ENCODE peak calls at places on chromosomes 6 and 20, in five cellular contexts. One of them, this sample, is unnamed.

GRCh38 chr20:4230651-4231050 is 215.3 kb upstream of the RNF24 start:
- DNase-seq in lower lobe of right lung: no peak
- DNase-seq in neural progenitor cell: peak; percentile 57
- DNase-seq in neuronal stem cell: no peak
- DNase-seq in GM23338: no peak
- DNase-seq in this sample: no peak

GRCh38 chr20:63873477-63873971 is 8.5 kb downstream of the TPD52L2 start:
- DNase-seq in lower lobe of right lung: peak; percentile 69
- DNase-seq in GM23338: no peak
- DNase-seq in neuronal stem cell: no peak
- DNase-seq in neural progenitor cell: no peak
- DNase-seq in this sample: peak; percentile 40

GRCh38 chr6:112936476-112936875 is 589.3 kb downstream of the RFPL4B start:
- DNase-seq in GM23338: no peak
- DNase-seq in lower lobe of right lung: no peak
- DNase-seq in neural progenitor cell: no peak
- DNase-seq in neuronal stem cell: no peak
- DNase-seq in this sample: peak; percentile 76

GRCh38 chr6:21022343-21023107 is 488.3 kb downstream of the CDKAL1 start:
- DNase-seq in neuronal stem cell: peak; percentile 24
- DNase-seq in lower lobe of right lung: no peak
- DNase-seq in neural progenitor cell: peak; percentile 60
- DNase-seq in GM23338: peak; percentile 43
- DNase-seq in this sample: peak; percentile 32

GRCh38 chr6:137092018-137092417 is 47.3 kb upstream of the IL20RA start:
- DNase-seq in lower lobe of right lung: no peak
- DNase-seq in neural progenitor cell: no peak
- DNase-seq in GM23338: no peak
- DNase-seq in neuronal stem cell: no peak
- DNase-seq in this sample: no peak

GRCh38 chr6:26311012-26311384 is 54.0 kb upstream of the BTN3A2 start:
- DNase-seq in neuronal stem cell: no peak
- DNase-seq in neural progenitor cell: peak; percentile 45
- DNase-seq in lower lobe of right lung: no peak
- DNase-seq in GM23338: peak; percentile 61
- DNase-seq in this sample: no peak

GRCh38 chr6:81683928-81684327 is 68.6 kb downstream of the TENT5A start:
- DNase-seq in neural progenitor cell: no peak
- DNase-seq in lower lobe of right lung: no peak
- DNase-seq in GM23338: no peak
- DNase-seq in neuronal stem cell: no peak
- DNase-seq in this sample: peak; percentile 11

GRCh38 chr6:31493875-31494694 is 3.9 kb upstream of the MICB start:
- DNase-seq in neuronal stem cell: peak; percentile 70
- DNase-seq in neural progenitor cell: peak; percentile 90
- DNase-seq in GM23338: peak; percentile 93
- DNase-seq in lower lobe of right lung: peak; percentile 93
- DNase-seq in this sample: no peak

GRCh38 chr6:72622094-72622540 is 253 bp downstream of the KCNQ5 start:
- DNase-seq in lower lobe of right lung: peak; percentile 53
- DNase-seq in neuronal stem cell: peak; percentile 54
- DNase-seq in GM23338: peak; percentile 72
- DNase-seq in neural progenitor cell: peak; percentile 76
- DNase-seq in this sample: no peak

GRCh38 chr6:14734416-14735340 is 511.2 kb upstream of the JARID2 start:
- DNase-seq in GM23338: no peak
- DNase-seq in neuronal stem cell: no peak
- DNase-seq in lower lobe of right lung: no peak
- DNase-seq in neural progenitor cell: no peak
- DNase-seq in this sample: no peak

GRCh38 chr6:110551088-110551487 is 74.7 kb upstream of the SLC22A16 start:
- DNase-seq in lower lobe of right lung: no peak
- DNase-seq in GM23338: no peak
- DNase-seq in neural progenitor cell: no peak
- DNase-seq in neuronal stem cell: no peak
- DNase-seq in this sample: no peak

GRCh38 chr20:4074877-4075455 is 59.6 kb upstream of the RNF24 start:
- DNase-seq in neural progenitor cell: no peak
- DNase-seq in GM23338: no peak
- DNase-seq in neuronal stem cell: no peak
- DNase-seq in lower lobe of right lung: no peak
- DNase-seq in this sample: no peak

GRCh38 chr6:52612336-52613096 is 35.7 kb upstream of the TRAM2 start:
- DNase-seq in lower lobe of right lung: no peak
- DNase-seq in GM23338: no peak
- DNase-seq in neural progenitor cell: no peak
- DNase-seq in neuronal stem cell: no peak
- DNase-seq in this sample: no peak

GRCh38 chr6:104789770-104790190 is 69.9 kb downstream of the HACE1 start:
- DNase-seq in neural progenitor cell: no peak
- DNase-seq in neuronal stem cell: no peak
- DNase-seq in lower lobe of right lung: no peak
- DNase-seq in GM23338: peak; percentile 41
- DNase-seq in this sample: peak; percentile 41

GRCh38 chr6:141164042-141164748 is 968.5 kb upstream of the GJE1 start:
- DNase-seq in GM23338: no peak
- DNase-seq in neural progenitor cell: no peak
- DNase-seq in neuronal stem cell: no peak
- DNase-seq in lower lobe of right lung: no peak
- DNase-seq in this sample: no peak

GRCh38 chr6:44116643-44117382 is 10.4 kb downstream of the MRPL14 start:
- DNase-seq in neuronal stem cell: no peak
- DNase-seq in lower lobe of right lung: no peak
- DNase-seq in GM23338: no peak
- DNase-seq in neural progenitor cell: no peak
- DNase-seq in this sample: peak; percentile 58

DNA sequence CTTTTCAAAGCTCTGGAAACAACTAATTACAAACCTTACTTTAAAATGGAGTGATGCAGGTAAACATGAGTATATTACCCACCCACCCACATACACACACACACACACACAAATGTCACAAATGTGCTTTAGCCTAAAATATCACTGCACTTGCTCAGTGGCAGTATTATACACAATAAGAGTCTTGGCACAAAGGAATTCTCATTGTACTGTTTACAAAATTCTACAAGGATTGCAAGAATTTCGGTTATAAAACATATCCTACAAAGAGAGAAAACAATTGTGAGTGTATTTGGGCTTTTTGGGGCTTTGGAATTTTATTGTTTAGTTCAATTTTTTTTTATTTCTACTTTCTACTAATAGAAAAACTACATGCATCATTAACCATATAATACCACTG is 113.2 kb upstream of the BEND6 start:
- DNase-seq in GM23338: no peak
- DNase-seq in neuronal stem cell: no peak
- DNase-seq in lower lobe of right lung: no peak
- DNase-seq in neural progenitor cell: no peak
- DNase-seq in this sample: no peak
- H3K4me3 ChIP-seq in GM23338: peak overlapping the region; percentile 87
- H3K4me3 ChIP-seq in neuronal stem cell: peak overlapping the region; percentile 65
- H3K4me3 ChIP-seq in lower lobe of right lung: peak overlapping the region; percentile 67
- H3K4me3 ChIP-seq in neural progenitor cell: peak overlapping the region; percentile 96
- H3K4me3 ChIP-seq in this sample: peak overlapping the region; percentile 86

DNA sequence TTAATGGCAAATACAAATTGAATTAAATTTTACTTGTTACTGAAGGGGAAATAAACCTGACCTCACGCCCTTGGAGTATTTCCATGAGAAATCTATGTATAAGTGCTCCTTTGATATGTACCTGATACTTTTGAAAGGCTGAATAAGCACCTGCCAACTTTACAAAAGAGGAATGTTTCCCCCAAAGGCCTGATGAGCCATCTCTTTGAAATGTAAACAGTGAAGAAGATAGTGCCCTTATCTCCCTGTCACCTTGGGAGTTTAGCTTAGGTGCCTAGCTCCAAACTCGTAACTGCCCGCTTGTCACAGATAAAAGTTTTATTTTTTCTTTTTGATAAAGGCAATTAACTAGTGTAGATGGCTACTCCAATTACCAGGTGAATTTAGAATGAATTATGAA is 1.1 kb upstream of the ZNF343 start:
- DNase-seq in neuronal stem cell: no peak
- DNase-seq in lower lobe of right lung: no peak
- DNase-seq in GM23338: peak; percentile 63
- DNase-seq in neural progenitor cell: no peak
- DNase-seq in this sample: no peak
- H3K4me3 ChIP-seq in neuronal stem cell: peak overlapping the region; percentile 56
- H3K4me3 ChIP-seq in lower lobe of right lung: peak overlapping the region; percentile 88
- H3K4me3 ChIP-seq in GM23338: peak overlapping the region; percentile 58
- H3K4me3 ChIP-seq in neural progenitor cell: peak overlapping the region; percentile 77
- H3K4me3 ChIP-seq in this sample: no peak overlapping the region

GRCh38 chr6:42047220-42047590 is 3.1 kb upstream of the TAF8 start:
- DNase-seq in lower lobe of right lung: no peak
- DNase-seq in GM23338: no peak
- DNase-seq in neuronal stem cell: no peak
- DNase-seq in neural progenitor cell: no peak
- DNase-seq in this sample: no peak
- H3K4me3 ChIP-seq in lower lobe of right lung: peak overlapping the region; percentile 92
- H3K4me3 ChIP-seq in GM23338: no peak overlapping the region
- H3K4me3 ChIP-seq in neuronal stem cell: no peak overlapping the region
- H3K4me3 ChIP-seq in neural progenitor cell: no peak overlapping the region
- H3K4me3 ChIP-seq in this sample: peak overlapping the region; percentile 71

GRCh38 chr20:49935746-49936152 is 448 bp upstream of the RNF114 start:
- DNase-seq in lower lobe of right lung: peak; percentile 51
- DNase-seq in GM23338: no peak
- DNase-seq in neural progenitor cell: no peak
- DNase-seq in neuronal stem cell: no peak
- DNase-seq in this sample: no peak
- H3K4me3 ChIP-seq in lower lobe of right lung: peak overlapping the region; percentile 99
- H3K4me3 ChIP-seq in GM23338: no peak overlapping the region
- H3K4me3 ChIP-seq in neural progenitor cell: peak overlapping the region; percentile 92
- H3K4me3 ChIP-seq in neuronal stem cell: peak overlapping the region; percentile 79
- H3K4me3 ChIP-seq in this sample: peak overlapping the region; percentile 69

GRCh38 chr20:18466894-18467678 is at the start of the genes DZANK1 and POLR3F:
- DNase-seq in GM23338: peak; percentile 99
- DNase-seq in neuronal stem cell: peak; percentile 96
- DNase-seq in lower lobe of right lung: peak; percentile 98
- DNase-seq in neural progenitor cell: peak; percentile 99
- DNase-seq in this sample: peak; percentile 83

GRCh38 chr20:18466574-18466893 is 296 bp downstream of the DZANK1 start:
- DNase-seq in lower lobe of right lung: no peak
- DNase-seq in neural progenitor cell: no peak
- DNase-seq in GM23338: no peak
- DNase-seq in neuronal stem cell: no peak
- DNase-seq in this sample: no peak

DNA sequence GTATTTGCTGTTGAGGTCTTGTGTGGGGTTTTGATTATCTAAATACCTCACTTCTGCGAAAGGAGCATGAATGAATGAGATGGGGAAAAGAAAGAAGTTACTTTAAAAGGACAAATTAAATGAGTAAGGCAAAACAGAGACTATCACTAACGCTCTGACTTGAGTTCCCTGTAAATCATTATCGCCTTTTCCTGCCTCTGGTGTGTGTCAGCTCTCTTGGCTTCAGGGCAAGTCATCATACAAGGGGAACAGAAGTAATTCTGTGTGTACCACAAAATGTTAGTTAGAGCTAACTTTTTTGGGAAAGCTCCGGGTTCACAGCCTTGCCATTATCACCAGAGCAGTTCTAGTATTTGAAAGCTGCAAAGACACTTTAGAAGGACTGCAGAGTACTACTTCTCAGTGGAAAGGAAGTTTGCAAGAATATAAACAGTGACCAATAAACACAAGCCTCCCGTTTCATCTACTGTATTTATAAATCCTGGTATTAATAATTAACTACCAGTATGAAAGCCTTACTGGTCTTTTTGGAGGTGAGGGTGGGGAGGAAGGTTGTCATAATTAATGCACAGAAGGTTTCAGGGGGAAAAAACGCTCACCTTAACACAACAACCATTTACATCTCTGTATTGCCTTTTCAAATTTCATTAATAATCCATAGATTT is 1.2 kb downstream of the DZANK1 start:
- DNase-seq in GM23338: no peak
- DNase-seq in neural progenitor cell: no peak
- DNase-seq in lower lobe of right lung: no peak
- DNase-seq in neuronal stem cell: no peak
- DNase-seq in this sample: no peak
- H3K4me3 ChIP-seq in GM23338: peak overlapping the region; percentile 91
- H3K4me3 ChIP-seq in neural progenitor cell: peak overlapping the region; percentile 83
- H3K4me3 ChIP-seq in lower lobe of right lung: peak overlapping the region; percentile 98
- H3K4me3 ChIP-seq in neuronal stem cell: peak overlapping the region; percentile 89
- H3K4me3 ChIP-seq in this sample: no peak overlapping the region

GRCh38 chr20:59121714-59122376 is 41.8 kb upstream of the ZNF831 start:
- DNase-seq in GM23338: peak; percentile 88
- DNase-seq in neural progenitor cell: peak; percentile 43
- DNase-seq in neuronal stem cell: peak; percentile 26
- DNase-seq in lower lobe of right lung: no peak
- DNase-seq in this sample: no peak
- H3K4me3 ChIP-seq in GM23338: no peak overlapping the region
- H3K4me3 ChIP-seq in neural progenitor cell: no peak overlapping the region
- H3K4me3 ChIP-seq in neuronal stem cell: no peak overlapping the region
- H3K4me3 ChIP-seq in lower lobe of right lung: no peak overlapping the region
- H3K4me3 ChIP-seq in this sample: no peak overlapping the region

This sample was measured in skeletal muscle cell.